ENCODE peak calls at places on chromosomes 3 and 15, in six cellular contexts. One of them, this sample, is unnamed.

GRCh38 chr15:100733088-100733487 is 130.7 kb downstream of the ASB7 start:
- DNase-seq in progenitor cell of endocrine pancreas: no peak
- DNase-seq in foreskin fibroblast: peak; percentile 83
- DNase-seq in NCI-H748 treated with DMSO at 0.1 percent for 48 hours: no peak
- DNase-seq in DMS53: no peak
- DNase-seq in left lung: no peak
- DNase-seq in this sample: no peak

GRCh38 chr3:57755368-57756021 is 614 bp upstream of the SLMAP start:
- DNase-seq in progenitor cell of endocrine pancreas: peak; percentile 12
- DNase-seq in foreskin fibroblast: peak; percentile 50
- DNase-seq in NCI-H748 treated with DMSO at 0.1 percent for 48 hours: no peak
- DNase-seq in DMS53: peak; percentile 69
- DNase-seq in left lung: no peak
- DNase-seq in this sample: no peak

GRCh38 chr3:23728651-23729117 is 77.1 kb upstream of the UBE2E1 start:
- DNase-seq in progenitor cell of endocrine pancreas: no peak
- DNase-seq in foreskin fibroblast: no peak
- DNase-seq in NCI-H748 treated with DMSO at 0.1 percent for 48 hours: no peak
- DNase-seq in DMS53: no peak
- DNase-seq in left lung: no peak
- DNase-seq in this sample: no peak

GRCh38 chr3:111967071-111967470 is 11.8 kb upstream of the ABHD10 start:
- DNase-seq in progenitor cell of endocrine pancreas: no peak
- DNase-seq in foreskin fibroblast: no peak
- DNase-seq in NCI-H748 treated with DMSO at 0.1 percent for 48 hours: no peak
- DNase-seq in DMS53: no peak
- DNase-seq in left lung: no peak
- DNase-seq in this sample: no peak

GRCh38 chr15:38853608-38854007 is 289.0 kb upstream of the RASGRP1 start:
- DNase-seq in progenitor cell of endocrine pancreas: no peak
- DNase-seq in foreskin fibroblast: no peak
- DNase-seq in NCI-H748 treated with DMSO at 0.1 percent for 48 hours: no peak
- DNase-seq in DMS53: peak; percentile 56
- DNase-seq in left lung: no peak
- DNase-seq in this sample: no peak

GRCh38 chr15:68340711-68341671 is 63.4 kb downstream of the FEM1B start:
- DNase-seq in progenitor cell of endocrine pancreas: no peak
- DNase-seq in foreskin fibroblast: no peak
- DNase-seq in NCI-H748 treated with DMSO at 0.1 percent for 48 hours: no peak
- DNase-seq in DMS53: no peak
- DNase-seq in left lung: no peak
- DNase-seq in this sample: no peak

GRCh38 chr3:157499342-157499963 is 3.8 kb downstream of the VEPH1 start:
- DNase-seq in progenitor cell of endocrine pancreas: peak; percentile 71
- DNase-seq in foreskin fibroblast: no peak
- DNase-seq in NCI-H748 treated with DMSO at 0.1 percent for 48 hours: no peak
- DNase-seq in DMS53: peak; percentile 68
- DNase-seq in left lung: peak; percentile 89
- DNase-seq in this sample: peak; percentile 91

GRCh38 chr3:109149078-109149477 is 12.6 kb downstream of the C3orf85 start:
- DNase-seq in progenitor cell of endocrine pancreas: no peak
- DNase-seq in foreskin fibroblast: no peak
- DNase-seq in NCI-H748 treated with DMSO at 0.1 percent for 48 hours: no peak
- DNase-seq in DMS53: no peak
- DNase-seq in left lung: no peak
- DNase-seq in this sample: no peak

GRCh38 chr15:77840962-77841361 is 208.2 kb upstream of the LINGO1 start:
- DNase-seq in progenitor cell of endocrine pancreas: no peak
- DNase-seq in foreskin fibroblast: peak; percentile 23
- DNase-seq in NCI-H748 treated with DMSO at 0.1 percent for 48 hours: no peak
- DNase-seq in DMS53: no peak
- DNase-seq in left lung: no peak
- DNase-seq in this sample: no peak

GRCh38 chr15:74835312-74835823 is 7.6 kb downstream of the ULK3 start:
- DNase-seq in progenitor cell of endocrine pancreas: peak; percentile 69
- DNase-seq in foreskin fibroblast: peak; percentile 25
- DNase-seq in NCI-H748 treated with DMSO at 0.1 percent for 48 hours: no peak
- DNase-seq in DMS53: peak; percentile 80
- DNase-seq in left lung: peak; percentile 90
- DNase-seq in this sample: no peak

GRCh38 chr15:100383302-100384107 is 41.7 kb upstream of the ADAMTS17 start:
- DNase-seq in progenitor cell of endocrine pancreas: no peak
- DNase-seq in foreskin fibroblast: no peak
- DNase-seq in NCI-H748 treated with DMSO at 0.1 percent for 48 hours: no peak
- DNase-seq in DMS53: peak; percentile 85
- DNase-seq in left lung: no peak
- DNase-seq in this sample: no peak

GRCh38 chr15:84696757-84697156 is 19.2 kb downstream of the SEC11A start:
- DNase-seq in progenitor cell of endocrine pancreas: no peak
- DNase-seq in foreskin fibroblast: no peak
- DNase-seq in NCI-H748 treated with DMSO at 0.1 percent for 48 hours: no peak
- DNase-seq in DMS53: no peak
- DNase-seq in left lung: no peak
- DNase-seq in this sample: no peak

GRCh38 chr3:23740517-23741402 is 65.0 kb upstream of the UBE2E1 start:
- DNase-seq in progenitor cell of endocrine pancreas: no peak
- DNase-seq in foreskin fibroblast: no peak
- DNase-seq in NCI-H748 treated with DMSO at 0.1 percent for 48 hours: no peak
- DNase-seq in DMS53: peak; percentile 52
- DNase-seq in left lung: no peak
- DNase-seq in this sample: no peak

GRCh38 chr3:157127831-157128767 is 31.8 kb downstream of the CCNL1 start:
- DNase-seq in progenitor cell of endocrine pancreas: no peak
- DNase-seq in foreskin fibroblast: peak; percentile 92
- DNase-seq in NCI-H748 treated with DMSO at 0.1 percent for 48 hours: no peak
- DNase-seq in DMS53: peak; percentile 87
- DNase-seq in left lung: no peak
- DNase-seq in this sample: peak; percentile 92

GRCh38 chr3:114035146-114035545 is 21.2 kb downstream of the CCDC191 start:
- DNase-seq in progenitor cell of endocrine pancreas: no peak
- DNase-seq in foreskin fibroblast: no peak
- DNase-seq in NCI-H748 treated with DMSO at 0.1 percent for 48 hours: no peak
- DNase-seq in DMS53: no peak
- DNase-seq in left lung: no peak
- DNase-seq in this sample: no peak

GRCh38 chr3:128322030-128323022 is 144.4 kb downstream of the DNAJB8 start:
- DNase-seq in progenitor cell of endocrine pancreas: peak; percentile 10
- DNase-seq in foreskin fibroblast: no peak
- DNase-seq in NCI-H748 treated with DMSO at 0.1 percent for 48 hours: no peak
- DNase-seq in DMS53: peak; percentile 67
- DNase-seq in left lung: peak; percentile 80
- DNase-seq in this sample: no peak

GRCh38 chr3:188827078-188827477 is 344.7 kb upstream of the TPRG1 start:
- DNase-seq in progenitor cell of endocrine pancreas: no peak
- DNase-seq in foreskin fibroblast: no peak
- DNase-seq in NCI-H748 treated with DMSO at 0.1 percent for 48 hours: no peak
- DNase-seq in DMS53: no peak
- DNase-seq in left lung: no peak
- DNase-seq in this sample: no peak

GRCh38 chr15:86062646-86063193 is 17.0 kb upstream of the AGBL1 start:
- DNase-seq in progenitor cell of endocrine pancreas: no peak
- DNase-seq in foreskin fibroblast: no peak
- DNase-seq in NCI-H748 treated with DMSO at 0.1 percent for 48 hours: no peak
- DNase-seq in DMS53: no peak
- DNase-seq in left lung: no peak
- DNase-seq in this sample: no peak

GRCh38 chr3:71103430-71103881 is 480.1 kb downstream of the FOXP1 start:
- DNase-seq in progenitor cell of endocrine pancreas: no peak
- DNase-seq in foreskin fibroblast: peak; percentile 93
- DNase-seq in NCI-H748 treated with DMSO at 0.1 percent for 48 hours: peak; percentile 60
- DNase-seq in DMS53: peak; percentile 56
- DNase-seq in left lung: peak; percentile 83
- DNase-seq in this sample: no peak

GRCh38 chr3:138921316-138922292 is 25.3 kb downstream of the FOXL2 start:
- DNase-seq in progenitor cell of endocrine pancreas: no peak
- DNase-seq in foreskin fibroblast: peak; percentile 87
- DNase-seq in NCI-H748 treated with DMSO at 0.1 percent for 48 hours: no peak
- DNase-seq in DMS53: no peak
- DNase-seq in left lung: no peak
- DNase-seq in this sample: peak; percentile 79

GRCh38 chr3:98556164-98557130 is 24.7 kb downstream of the GPR15 start:
- DNase-seq in progenitor cell of endocrine pancreas: no peak
- DNase-seq in foreskin fibroblast: no peak
- DNase-seq in NCI-H748 treated with DMSO at 0.1 percent for 48 hours: no peak
- DNase-seq in DMS53: no peak
- DNase-seq in left lung: no peak
- DNase-seq in this sample: no peak

GRCh38 chr15:80478075-80478474 is 73.9 kb downstream of the ARNT2 start:
- DNase-seq in progenitor cell of endocrine pancreas: no peak
- DNase-seq in foreskin fibroblast: no peak
- DNase-seq in NCI-H748 treated with DMSO at 0.1 percent for 48 hours: no peak
- DNase-seq in DMS53: no peak
- DNase-seq in left lung: no peak
- DNase-seq in this sample: no peak

GRCh38 chr3:186976802-186977201 is 46.5 kb downstream of the ST6GAL1 start:
- DNase-seq in progenitor cell of endocrine pancreas: no peak
- DNase-seq in foreskin fibroblast: no peak
- DNase-seq in NCI-H748 treated with DMSO at 0.1 percent for 48 hours: no peak
- DNase-seq in DMS53: no peak
- DNase-seq in left lung: no peak
- DNase-seq in this sample: no peak

GRCh38 chr3:155188036-155188435 is 105.4 kb downstream of the STRIT1 start:
- DNase-seq in progenitor cell of endocrine pancreas: no peak
- DNase-seq in foreskin fibroblast: no peak
- DNase-seq in NCI-H748 treated with DMSO at 0.1 percent for 48 hours: no peak
- DNase-seq in DMS53: no peak
- DNase-seq in left lung: no peak
- DNase-seq in this sample: no peak

GRCh38 chr15:76057332-76058000 is 2.3 kb upstream of the TMEM266 start:
- DNase-seq in progenitor cell of endocrine pancreas: peak; percentile 17
- DNase-seq in foreskin fibroblast: peak; percentile 13
- DNase-seq in NCI-H748 treated with DMSO at 0.1 percent for 48 hours: peak; percentile 44
- DNase-seq in DMS53: peak; percentile 48
- DNase-seq in left lung: no peak
- DNase-seq in this sample: no peak

GRCh38 chr15:91965501-91966180 is 112.1 kb downstream of the SLCO3A1 start:
- DNase-seq in progenitor cell of endocrine pancreas: no peak
- DNase-seq in foreskin fibroblast: peak; percentile 23
- DNase-seq in NCI-H748 treated with DMSO at 0.1 percent for 48 hours: no peak
- DNase-seq in DMS53: no peak
- DNase-seq in left lung: no peak
- DNase-seq in this sample: peak; percentile 84

GRCh38 chr15:93028111-93028631 is 60.8 kb downstream of the RGMA start:
- DNase-seq in progenitor cell of endocrine pancreas: no peak
- DNase-seq in foreskin fibroblast: no peak
- DNase-seq in NCI-H748 treated with DMSO at 0.1 percent for 48 hours: no peak
- DNase-seq in DMS53: no peak
- DNase-seq in left lung: no peak
- DNase-seq in this sample: peak; percentile 64

GRCh38 chr3:127894461-127894860 is 20.6 kb upstream of the KBTBD12 start:
- DNase-seq in progenitor cell of endocrine pancreas: no peak
- DNase-seq in foreskin fibroblast: no peak
- DNase-seq in NCI-H748 treated with DMSO at 0.1 percent for 48 hours: no peak
- DNase-seq in DMS53: no peak
- DNase-seq in left lung: no peak
- DNase-seq in this sample: no peak

GRCh38 chr3:34216713-34217346 is 418.4 kb downstream of the PDCD6IP start:
- DNase-seq in progenitor cell of endocrine pancreas: no peak
- DNase-seq in foreskin fibroblast: no peak
- DNase-seq in NCI-H748 treated with DMSO at 0.1 percent for 48 hours: no peak
- DNase-seq in DMS53: no peak
- DNase-seq in left lung: no peak
- DNase-seq in this sample: no peak

GRCh38 chr15:48946088-48946839 is 17.5 kb downstream of the SHC4 start:
- DNase-seq in progenitor cell of endocrine pancreas: no peak
- DNase-seq in foreskin fibroblast: no peak
- DNase-seq in NCI-H748 treated with DMSO at 0.1 percent for 48 hours: no peak
- DNase-seq in DMS53: peak; percentile 25
- DNase-seq in left lung: no peak
- DNase-seq in this sample: no peak

GRCh38 chr3:27749640-27750039 is 27.5 kb upstream of the EOMES start:
- DNase-seq in progenitor cell of endocrine pancreas: no peak
- DNase-seq in foreskin fibroblast: no peak
- DNase-seq in NCI-H748 treated with DMSO at 0.1 percent for 48 hours: no peak
- DNase-seq in DMS53: no peak
- DNase-seq in left lung: no peak
- DNase-seq in this sample: no peak

GRCh38 chr3:141680620-141681389 is 57.3 kb upstream of the RNF7 start:
- DNase-seq in progenitor cell of endocrine pancreas: no peak
- DNase-seq in foreskin fibroblast: peak; percentile 28
- DNase-seq in NCI-H748 treated with DMSO at 0.1 percent for 48 hours: peak; percentile 40
- DNase-seq in DMS53: peak; percentile 36
- DNase-seq in left lung: no peak
- DNase-seq in this sample: no peak

This sample was measured in kidney.